ENCODE peak calls at places on chromosomes 1 and 21, in six cellular contexts. V, T, M, U, D and G are unnamed samples.

GRCh38 chr21:27422435-27422834 is 455.5 kb upstream of the ADAMTS5 start:
- DNase-seq in M (peak; percentile 45), V (no peak), D (no peak), U (no peak), T (no peak), G (no peak)

GRCh38 chr21:36073181-36073580 is 3.4 kb downstream of the CBR1 start:
- DNase-seq in U (no peak), D (no peak), V (no peak), T (no peak), M (no peak), G (no peak)

GRCh38 chr1:155570593-155570990 is 8.0 kb upstream of the ASH1L start:
- DNase-seq in T (no peak), U (no peak), D (no peak), V (no peak), M (no peak), G (no peak)

GRCh38 chr1:72013161-72013560 is 269.2 kb downstream of the NEGR1 start:
- DNase-seq in D (no peak), M (no peak), T (no peak), V (no peak), U (no peak), G (no peak)

GRCh38 chr1:245843101-245843500 is 664.0 kb downstream of the SMYD3 start:
- DNase-seq in D (no peak), V (no peak), M (no peak), T (no peak), U (no peak), G (no peak)

GRCh38 chr1:198909973-198910372 is 271.1 kb downstream of the PTPRC start:
- DNase-seq in V (no peak), D (no peak), U (no peak), T (no peak), M (peak; percentile 38), G (no peak)

GRCh38 chr1:9294910-9295636 is 2.4 kb downstream of the SPSB1 start:
- DNase-seq in D (no peak), V (no peak), T (no peak), U (no peak), M (peak; percentile 94), G (no peak)

GRCh38 chr1:145985129-145985501 is 11.3 kb downstream of the TXNIP start:
- DNase-seq in V (peak; percentile 62), D (no peak), U (no peak), T (no peak), M (no peak), G (no peak)

GRCh38 chr1:156910309-156910782 is 10.1 kb upstream of the LRRC71 start:
- DNase-seq in D (no peak), V (peak; percentile 87), U (no peak), M (no peak), T (peak; percentile 17), G (peak; percentile 34)